ENCODE peak calls at places on chromosomes 7 and 10, in ten cellular contexts. K is OCI-LY7; H is LoVo; X is HEK293T; P is stimulated activated CD8-positive, alpha-beta memory T cell treated with anti-CD3 and anti-CD28 coated beads, Interleukin-15, amount 100 ng/mL, for 24 hours; L is GM13977; Q is NCI-H1694 treated with DMSO at 0.1 percent for 48 hours; A is mucosa of descending colon; O is lower lobe of right lung; G is stimulated activated CD4-positive, alpha-beta T cell treated with anti-CD3 and anti-CD28 coated beads, Interleukin-4, amount 100 ng/mL, for 48 hours. D is an unnamed sample.

GRCh38 chr7:143382126-143382790 is 1.1 kb downstream of the ZYX start:
- DNase-seq in K (no peak), H (no peak), X (no peak), P (no peak), L (no peak), Q (no peak), A (peak), O (no peak), G (no peak), D (peak)

GRCh38 chr10:44203535-44203934 is 181.4 kb downstream of the CXCL12 start:
- DNase-seq in K (no peak), H (no peak), X (no peak), P (no peak), L (no peak), Q (no peak), A (no peak), O (no peak), G (no peak), D (no peak)

GRCh38 chr7:122304604-122304975 is at the start of gene FEZF1:
- DNase-seq in K (no peak), H (peak), X (no peak), P (no peak), L (no peak), Q (no peak), A (peak), O (peak), G (no peak), D (no peak)

GRCh38 chr10:6928531-6929080 is 348.5 kb upstream of the PRKCQ start:
- DNase-seq in K (no peak), H (no peak), X (no peak), P (no peak), L (no peak), Q (no peak), A (no peak), O (no peak), G (no peak), D (no peak)

GRCh38 chr10:86658751-86659150 is 4.4 kb downstream of the OPN4 start:
- DNase-seq in K (no peak), H (no peak), X (no peak), P (no peak), L (no peak), Q (no peak), A (no peak), O (no peak), G (no peak), D (no peak)

GRCh38 chr10:17217661-17218306 is 10.3 kb upstream of the VIM start:
- DNase-seq in K (no peak), H (no peak), X (no peak), P (no peak), L (no peak), Q (no peak), A (no peak), O (no peak), G (no peak), D (no peak)

GRCh38 chr7:151978616-151979015 is 22.4 kb downstream of the GALNTL5 start:
- DNase-seq in K (no peak), H (no peak), X (no peak), P (no peak), L (no peak), Q (no peak), A (no peak), O (no peak), G (no peak), D (no peak)

GRCh38 chr7:108486291-108486966 is 30.2 kb upstream of the NRCAM start:
- DNase-seq in K (no peak), H (no peak), X (no peak), P (no peak), L (peak), Q (no peak), A (no peak), O (no peak), G (no peak), D (no peak)

GRCh38 chr7:10802526-10802925 is 171.1 kb upstream of the PHF14 start:
- DNase-seq in K (no peak), H (no peak), X (no peak), P (no peak), L (no peak), Q (no peak), A (no peak), O (no peak), G (no peak), D (no peak)

D was measured in posterior vena cava.